ENCODE peak calls at places on chromosomes 11 and 22, in four cellular contexts. J is HAP-1, G is mucosa of descending colon, C is aorta. B is an unnamed sample. For H3K4me1, the result is how much of the 10 kb centered on the place peaks cover.

GRCh38 chr22:35150163-35151107 is 84.5 kb downstream of the ISX start:
- DNase-seq in G (peak), J (peak), C (peak), B (peak)

GRCh38 chr11:59135648-59136461 is 6.8 kb upstream of the FAM111A start:
- DNase-seq in C (peak), J (peak), G (peak), B (peak)

GRCh38 chr11:130179396-130180306 is 20.1 kb downstream of the ST14 start:
- DNase-seq in J (no peak), G (peak), C (no peak), B (peak)

GRCh38 chr11:65096926-65097325 is 912 bp downstream of the VPS51 start:
- DNase-seq in J (no peak), C (no peak), G (no peak), B (no peak)

GRCh38 chr11:1930448-1930802 is 10.9 kb downstream of the TNNT3 start:
- DNase-seq in J (no peak), C (no peak), G (no peak), B (no peak)

GRCh38 chr11:108616549-108616948 is 23.0 kb upstream of the EXPH5 start:
- DNase-seq in G (no peak), C (no peak), J (no peak), B (no peak)

GRCh38 chr11:93330446-93330984 is at the start of gene DEUP1:
- DNase-seq in G (peak), C (peak), J (no peak), B (peak)

GRCh38 chr11:43904737-43905515 is 24.3 kb downstream of the ALKBH3 start:
- DNase-seq in C (no peak), G (no peak), J (no peak), B (no peak)

GRCh38 chr11:74269161-74269809 is 42.2 kb downstream of the P4HA3 start:
- DNase-seq in C (no peak), G (no peak), J (no peak), B (no peak)
- H3K4me1 ChIP-seq in C (under half), G (under half), J (under half), B (under half)

DNA sequence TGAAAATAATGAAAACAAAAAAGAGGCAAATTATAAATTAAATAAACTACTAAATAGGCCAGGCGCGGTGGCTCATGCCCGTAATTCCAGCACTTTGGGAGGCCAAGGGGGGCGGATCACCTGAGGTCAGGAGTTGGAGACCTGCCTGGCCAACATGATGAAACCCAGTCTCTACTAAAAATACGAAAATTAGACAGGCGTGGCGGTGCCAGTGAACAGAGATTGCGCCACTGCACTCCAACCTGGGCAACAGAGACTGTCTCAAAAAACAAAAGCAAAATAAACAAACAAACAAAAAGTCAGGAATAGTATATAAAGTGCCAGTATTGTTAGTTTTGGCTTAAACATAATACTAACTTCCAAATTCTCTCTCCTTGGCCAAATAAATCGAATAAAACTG is 37.6 kb upstream of the CECR2 start:
- DNase-seq in C (no peak), J (no peak), G (no peak), B (no peak)
- H3K4me3 ChIP-seq in C (no peak), J (no peak), G (no peak), B (no peak)

DNA sequence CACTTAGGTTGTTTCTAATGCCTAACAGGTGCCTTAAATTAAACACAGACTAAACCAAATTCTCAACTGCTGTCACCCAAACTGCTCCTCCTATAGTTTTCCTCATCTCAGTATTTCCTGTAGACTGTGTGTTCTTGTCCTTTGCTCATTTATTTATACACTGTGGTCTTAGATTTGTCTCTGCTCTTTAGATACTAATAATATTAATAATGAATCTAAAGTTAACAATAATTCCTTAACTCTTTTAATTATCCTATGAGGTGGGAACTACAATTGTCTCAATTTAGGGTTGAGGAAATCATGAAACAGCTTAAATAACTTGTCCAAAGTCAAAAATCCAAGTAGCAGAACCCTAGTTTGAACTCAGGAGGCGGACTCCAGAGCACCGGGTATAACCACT is 43.9 kb upstream of the YPEL1 start:
- DNase-seq in J (no peak), C (no peak), G (no peak), B (no peak)
- H3K4me1 ChIP-seq in J (under half), C (under half), G (under half), B (under half)

GRCh38 chr22:42960146-42960509 is 54.8 kb downstream of the PACSIN2 start:
- DNase-seq in G (no peak), C (peak), J (no peak), B (no peak)
- H3K4me3 ChIP-seq in G (no peak), C (no peak), J (no peak), B (peak)

DNA sequence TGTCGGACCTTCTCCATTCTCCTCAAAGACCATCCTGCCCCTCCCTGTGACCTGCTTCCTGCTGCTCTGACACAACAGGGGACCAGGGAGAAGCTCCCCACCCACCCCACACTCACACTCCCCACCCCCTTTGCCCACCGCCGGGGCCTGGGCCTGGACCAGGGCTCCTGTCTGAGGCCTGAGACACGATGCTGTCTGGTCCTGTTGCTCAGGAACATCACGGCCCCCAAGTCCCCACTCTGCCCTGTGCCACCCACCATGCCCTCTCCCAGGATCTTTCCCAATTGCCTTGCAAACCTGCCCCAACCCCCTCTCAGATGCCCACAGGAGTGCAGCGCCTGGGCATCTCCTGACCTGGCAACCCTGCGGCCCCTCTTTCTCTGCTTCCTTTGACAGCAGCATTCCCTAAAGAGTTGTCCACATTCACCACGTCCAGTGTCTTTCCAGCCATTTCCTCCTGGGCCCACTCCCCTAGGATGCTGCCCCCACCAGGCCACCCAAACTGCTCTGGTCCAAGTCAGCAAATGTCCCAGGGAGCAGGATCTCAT is 10.8 kb downstream of the CSF2RB start:
- DNase-seq in G (no peak), C (no peak), J (no peak), B (no peak)
- H3K4me1 ChIP-seq in G (under half), C (under half), J (under half), B (under half)

GRCh38 chr11:107018902-107019493 is 722 bp upstream of the GUCY1A2 start:
- DNase-seq in G (peak), J (no peak), C (peak), B (peak)
- H3K4me3 ChIP-seq in G (no peak), J (no peak), C (no peak), B (peak)